ENCODE peak calls at places on chromosomes 3 and 15, in eight cellular contexts. One of them, this sample, is unnamed.

GRCh38 chr3:115638991-115639390 is 15.7 kb downstream of the GAP43 start:
- DNase-seq in heart right ventricle: no peak
- DNase-seq in dorsolateral prefrontal cortex: no peak
- DNase-seq in cardiac muscle cell: no peak
- DNase-seq in HCT116: no peak
- DNase-seq in lower lobe of right lung: no peak
- DNase-seq in psoas muscle: no peak
- DNase-seq in hepatocyte: no peak
- DNase-seq in this sample: no peak

GRCh38 chr3:169895037-169895436 is 16.3 kb upstream of the SAMD7 start:
- DNase-seq in heart right ventricle: no peak
- DNase-seq in dorsolateral prefrontal cortex: no peak
- DNase-seq in cardiac muscle cell: no peak
- DNase-seq in HCT116: no peak
- DNase-seq in lower lobe of right lung: no peak
- DNase-seq in psoas muscle: no peak
- DNase-seq in hepatocyte: no peak
- DNase-seq in this sample: no peak

GRCh38 chr3:112357888-112358287 is 24.9 kb downstream of the CD200 start:
- DNase-seq in heart right ventricle: no peak
- DNase-seq in dorsolateral prefrontal cortex: no peak
- DNase-seq in cardiac muscle cell: no peak
- DNase-seq in HCT116: no peak
- DNase-seq in lower lobe of right lung: no peak
- DNase-seq in psoas muscle: no peak
- DNase-seq in hepatocyte: no peak
- DNase-seq in this sample: no peak

GRCh38 chr15:80979538-80980200 is 9.9 kb downstream of the MESD start:
- DNase-seq in heart right ventricle: no peak
- DNase-seq in dorsolateral prefrontal cortex: no peak
- DNase-seq in cardiac muscle cell: peak
- DNase-seq in HCT116: no peak
- DNase-seq in lower lobe of right lung: no peak
- DNase-seq in psoas muscle: no peak
- DNase-seq in hepatocyte: no peak
- DNase-seq in this sample: no peak

GRCh38 chr3:116517308-116517707 is 72.0 kb upstream of the LSAMP start:
- DNase-seq in heart right ventricle: no peak
- DNase-seq in dorsolateral prefrontal cortex: no peak
- DNase-seq in cardiac muscle cell: peak
- DNase-seq in HCT116: no peak
- DNase-seq in lower lobe of right lung: no peak
- DNase-seq in psoas muscle: no peak
- DNase-seq in hepatocyte: peak
- DNase-seq in this sample: no peak

GRCh38 chr3:124976378-124976777 is 41.8 kb upstream of the MUC13 start:
- DNase-seq in heart right ventricle: no peak
- DNase-seq in dorsolateral prefrontal cortex: no peak
- DNase-seq in cardiac muscle cell: no peak
- DNase-seq in HCT116: no peak
- DNase-seq in lower lobe of right lung: no peak
- DNase-seq in psoas muscle: no peak
- DNase-seq in hepatocyte: no peak
- DNase-seq in this sample: no peak

GRCh38 chr3:48804930-48805329 is 42.7 kb downstream of the PRKAR2A start:
- DNase-seq in heart right ventricle: no peak
- DNase-seq in dorsolateral prefrontal cortex: no peak
- DNase-seq in cardiac muscle cell: no peak
- DNase-seq in HCT116: no peak
- DNase-seq in lower lobe of right lung: no peak
- DNase-seq in psoas muscle: no peak
- DNase-seq in hepatocyte: no peak
- DNase-seq in this sample: no peak

GRCh38 chr3:9028134-9028533 is 64.9 kb upstream of the RAD18 start:
- DNase-seq in heart right ventricle: peak
- DNase-seq in dorsolateral prefrontal cortex: peak
- DNase-seq in cardiac muscle cell: no peak
- DNase-seq in HCT116: no peak
- DNase-seq in lower lobe of right lung: peak
- DNase-seq in psoas muscle: peak
- DNase-seq in hepatocyte: peak
- DNase-seq in this sample: peak

GRCh38 chr15:101136381-101137268 is 115.2 kb downstream of the CHSY1 start:
- DNase-seq in heart right ventricle: no peak
- DNase-seq in dorsolateral prefrontal cortex: no peak
- DNase-seq in cardiac muscle cell: no peak
- DNase-seq in HCT116: no peak
- DNase-seq in lower lobe of right lung: peak
- DNase-seq in psoas muscle: no peak
- DNase-seq in hepatocyte: no peak
- DNase-seq in this sample: no peak
- H3K4me3 ChIP-seq in heart right ventricle: no peak
- H3K4me3 ChIP-seq in dorsolateral prefrontal cortex: no peak
- H3K4me3 ChIP-seq in cardiac muscle cell: no peak
- H3K4me3 ChIP-seq in HCT116: no peak
- H3K4me3 ChIP-seq in lower lobe of right lung: no peak
- H3K4me3 ChIP-seq in psoas muscle: no peak
- H3K4me3 ChIP-seq in hepatocyte: no peak
- H3K4me3 ChIP-seq in this sample: no peak

GRCh38 chr3:143433787-143434378 is 314.3 kb downstream of the CHST2 start:
- DNase-seq in heart right ventricle: no peak
- DNase-seq in dorsolateral prefrontal cortex: no peak
- DNase-seq in cardiac muscle cell: no peak
- DNase-seq in HCT116: peak
- DNase-seq in lower lobe of right lung: no peak
- DNase-seq in psoas muscle: no peak
- DNase-seq in hepatocyte: no peak
- DNase-seq in this sample: no peak
- TF ChIP-seq CTCF in heart right ventricle: no peak
- TF ChIP-seq CTCF in dorsolateral prefrontal cortex: peak
- TF ChIP-seq CTCF in cardiac muscle cell: peak
- TF ChIP-seq CTCF in HCT116: peak
- TF ChIP-seq CTCF in lower lobe of right lung: peak
- TF ChIP-seq CTCF in psoas muscle: peak
- TF ChIP-seq CTCF in hepatocyte: peak
- TF ChIP-seq CTCF in this sample: no peak

DNA sequence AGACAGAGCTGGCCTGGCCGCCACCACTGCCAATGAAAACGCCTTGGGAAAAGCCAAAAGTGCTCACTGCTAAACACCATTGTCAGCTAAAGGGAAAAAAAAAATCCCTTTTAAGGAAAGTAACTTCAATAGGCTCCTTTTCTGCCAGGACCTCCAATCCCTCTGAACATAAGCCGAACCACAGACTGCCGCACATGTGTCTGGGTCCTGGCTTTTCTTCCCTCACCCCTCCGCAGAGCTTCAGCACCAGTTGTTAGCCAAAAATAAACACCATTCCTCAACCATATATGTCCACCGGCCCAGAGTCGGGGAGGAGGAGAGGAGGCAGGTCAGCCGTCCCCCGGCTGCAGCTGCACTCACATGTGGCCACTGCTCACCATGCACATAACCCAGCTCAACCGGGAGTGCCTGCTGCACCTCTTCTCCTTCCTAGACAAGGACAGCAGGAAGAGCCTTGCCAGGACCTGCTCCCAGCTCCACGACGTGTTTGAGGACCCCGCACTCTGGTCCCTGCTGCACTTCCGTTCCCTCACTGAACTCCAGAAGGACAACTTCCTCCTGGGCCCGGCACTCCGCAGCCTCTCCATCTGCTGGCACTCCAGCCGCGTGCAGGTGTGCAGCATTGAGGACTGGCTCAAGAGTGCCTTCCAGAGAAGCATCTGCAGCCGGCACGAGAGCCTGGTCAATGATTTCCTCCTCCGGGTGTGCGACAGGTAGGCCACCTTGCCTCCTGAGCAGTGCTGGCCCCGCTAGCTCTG is at the start of gene FBXL22:
- DNase-seq in heart right ventricle: peak
- DNase-seq in dorsolateral prefrontal cortex: no peak
- DNase-seq in cardiac muscle cell: peak
- DNase-seq in HCT116: no peak
- DNase-seq in lower lobe of right lung: peak
- DNase-seq in psoas muscle: no peak
- DNase-seq in hepatocyte: peak
- DNase-seq in this sample: no peak
- H3K27ac ChIP-seq in heart right ventricle: peak
- H3K27ac ChIP-seq in dorsolateral prefrontal cortex: peak
- H3K27ac ChIP-seq in cardiac muscle cell: peak
- H3K27ac ChIP-seq in HCT116: no peak
- H3K27ac ChIP-seq in lower lobe of right lung: peak
- H3K27ac ChIP-seq in psoas muscle: peak
- H3K27ac ChIP-seq in hepatocyte: peak
- H3K27ac ChIP-seq in this sample: no peak

GRCh38 chr3:139541156-139541897 is 1.8 kb upstream of the RBP1 start:
- DNase-seq in heart right ventricle: no peak
- DNase-seq in dorsolateral prefrontal cortex: peak
- DNase-seq in cardiac muscle cell: no peak
- DNase-seq in HCT116: no peak
- DNase-seq in lower lobe of right lung: no peak
- DNase-seq in psoas muscle: no peak
- DNase-seq in hepatocyte: no peak
- DNase-seq in this sample: no peak
- H3K4me3 ChIP-seq in heart right ventricle: no peak
- H3K4me3 ChIP-seq in dorsolateral prefrontal cortex: no peak
- H3K4me3 ChIP-seq in cardiac muscle cell: no peak
- H3K4me3 ChIP-seq in HCT116: no peak
- H3K4me3 ChIP-seq in lower lobe of right lung: no peak
- H3K4me3 ChIP-seq in psoas muscle: no peak
- H3K4me3 ChIP-seq in hepatocyte: no peak
- H3K4me3 ChIP-seq in this sample: no peak

GRCh38 chr15:98648654-98649537 is 557 bp downstream of the IGF1R start:
- DNase-seq in heart right ventricle: peak
- DNase-seq in dorsolateral prefrontal cortex: no peak
- DNase-seq in cardiac muscle cell: peak
- DNase-seq in HCT116: no peak
- DNase-seq in lower lobe of right lung: peak
- DNase-seq in psoas muscle: peak
- DNase-seq in hepatocyte: peak
- DNase-seq in this sample: peak
- TF ChIP-seq CTCF in heart right ventricle: no peak
- TF ChIP-seq CTCF in dorsolateral prefrontal cortex: peak
- TF ChIP-seq CTCF in cardiac muscle cell: no peak
- TF ChIP-seq CTCF in HCT116: no peak
- TF ChIP-seq CTCF in lower lobe of right lung: peak
- TF ChIP-seq CTCF in psoas muscle: no peak
- TF ChIP-seq CTCF in hepatocyte: peak
- TF ChIP-seq CTCF in this sample: peak

DNA sequence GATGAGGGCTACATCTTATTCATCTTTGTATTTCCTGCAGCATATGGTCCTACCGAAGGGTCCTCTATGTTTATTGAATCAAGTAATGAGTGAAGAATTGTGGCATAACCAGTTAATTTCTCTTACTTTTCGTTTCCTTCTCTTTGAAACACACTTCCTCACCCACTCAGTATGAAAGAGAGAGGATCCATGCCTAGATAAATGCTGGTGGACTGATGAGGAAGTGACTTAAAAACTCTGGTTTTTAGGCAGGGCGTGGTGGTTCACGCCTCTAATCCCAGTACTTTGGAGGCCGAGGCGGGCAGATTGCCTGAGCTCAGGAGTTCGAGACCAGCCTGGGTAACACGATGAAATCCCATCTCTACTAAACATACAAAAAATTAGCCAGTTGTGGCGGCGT is 2.2 kb upstream of the MB21D2 start:
- DNase-seq in heart right ventricle: no peak
- DNase-seq in dorsolateral prefrontal cortex: no peak
- DNase-seq in cardiac muscle cell: no peak
- DNase-seq in HCT116: no peak
- DNase-seq in lower lobe of right lung: no peak
- DNase-seq in psoas muscle: no peak
- DNase-seq in hepatocyte: no peak
- DNase-seq in this sample: no peak
- H3K27ac ChIP-seq in heart right ventricle: no peak
- H3K27ac ChIP-seq in dorsolateral prefrontal cortex: no peak
- H3K27ac ChIP-seq in cardiac muscle cell: no peak
- H3K27ac ChIP-seq in HCT116: no peak
- H3K27ac ChIP-seq in lower lobe of right lung: no peak
- H3K27ac ChIP-seq in psoas muscle: no peak
- H3K27ac ChIP-seq in hepatocyte: no peak
- H3K27ac ChIP-seq in this sample: no peak

This sample was measured in right lobe of liver.